ENCODE peak calls at places on chromosomes 11 and 22, in six cellular contexts. A, X, N, H, U and I are unnamed samples.

GRCh38 chr22:40928657-40929056 is 22.5 kb upstream of the RBX1 start:
- DNase-seq in A (peak; percentile 84), H (no peak), N (no peak), U (no peak), X (no peak), I (no peak)

GRCh38 chr11:93234602-93235207 is 36.9 kb upstream of the SLC36A4 start:
- DNase-seq in A (peak; percentile 90), N (peak; percentile 76), U (peak; percentile 84), X (peak; percentile 49), H (peak; percentile 76), I (peak; percentile 71)

GRCh38 chr22:31676700-31677099 is 14.7 kb upstream of the PISD start:
- DNase-seq in A (peak; percentile 95), N (peak; percentile 83), X (peak; percentile 86), U (peak; percentile 99), H (peak; percentile 74), I (peak; percentile 51)

GRCh38 chr11:2691355-2691761 is 8.4 kb downstream of the KCNQ1OT1 start:
- DNase-seq in H (no peak), X (no peak), A (no peak), N (no peak), U (no peak), I (no peak)

GRCh38 chr11:27717377-27717776 is 17.1 kb upstream of the BDNF start:
- DNase-seq in N (peak; percentile 58), A (no peak), X (no peak), U (no peak), H (no peak), I (no peak)

GRCh38 chr11:4576880-4577279 is 4.7 kb upstream of the OR52I2 start:
- DNase-seq in N (no peak), U (no peak), X (no peak), A (no peak), H (no peak), I (no peak)

GRCh38 chr11:6548641-6549040 is 51.6 kb downstream of the DNHD1 start:
- DNase-seq in A (no peak), H (no peak), U (no peak), X (no peak), N (no peak), I (no peak)

GRCh38 chr11:71330996-71331395 is 78.6 kb upstream of the SHANK2 start:
- DNase-seq in A (no peak), H (no peak), X (no peak), U (no peak), N (no peak), I (no peak)

GRCh38 chr11:70885721-70886305 is 366.6 kb downstream of the SHANK2 start:
- DNase-seq in N (peak; percentile 54), H (peak; percentile 11), U (no peak), A (no peak), X (no peak), I (no peak)

GRCh38 chr11:73185680-73186293 is 32.3 kb upstream of the P2RY2 start:
- DNase-seq in A (no peak), H (peak; percentile 69), X (no peak), N (peak; percentile 60), U (peak; percentile 68), I (no peak)

GRCh38 chr11:46446343-46446751 is 54.8 kb upstream of the CHRM4 start:
- DNase-seq in A (peak; percentile 64), H (peak; percentile 52), U (no peak), N (peak; percentile 76), X (no peak), I (no peak)

GRCh38 chr11:2569321-2569721 is 124.5 kb downstream of the KCNQ1 start:
- DNase-seq in H (no peak), X (no peak), A (no peak), U (no peak), N (no peak), I (no peak)

GRCh38 chr22:23938328-23939016 is 22.5 kb downstream of the GSTT2B start:
- DNase-seq in X (no peak), A (no peak), N (no peak), H (no peak), U (no peak), I (no peak)

GRCh38 chr11:3223932-3224729 is 5.5 kb upstream of the MRGPRG start:
- DNase-seq in H (no peak), N (no peak), X (no peak), A (peak; percentile 43), U (no peak), I (no peak)

GRCh38 chr22:42724062-42724461 is 3.4 kb upstream of the A4GALT start:
- DNase-seq in U (no peak), X (no peak), A (no peak), H (no peak), N (no peak), I (no peak)

GRCh38 chr11:102762414-102762813 is 18.0 kb downstream of the MMP10 start:
- DNase-seq in N (peak; percentile 57), X (no peak), U (no peak), A (no peak), H (peak; percentile 62), I (no peak)

GRCh38 chr22:46560696-46561295 is 23.4 kb upstream of the CELSR1 start:
- DNase-seq in U (no peak), N (no peak), X (no peak), H (no peak), A (no peak), I (no peak)

GRCh38 chr22:43356881-43357280 is 13.7 kb upstream of the SCUBE1 start:
- DNase-seq in X (no peak), H (no peak), A (peak; percentile 33), N (no peak), U (no peak), I (no peak)

GRCh38 chr11:86671386-86672006 is 920 bp downstream of the ME3 start:
- DNase-seq in U (peak; percentile 15), H (no peak), A (no peak), N (no peak), X (no peak), I (no peak)

GRCh38 chr11:61851128-61851899 is 23.2 kb downstream of the FADS2 start:
- DNase-seq in U (no peak), N (no peak), A (no peak), H (no peak), X (no peak), I (no peak)

GRCh38 chr22:40466976-40467375 is 96.6 kb downstream of the SGSM3 start:
- DNase-seq in A (no peak), N (no peak), U (no peak), H (no peak), X (no peak), I (no peak)

GRCh38 chr11:132499661-132500060 is 1032.6 kb downstream of the OPCML start:
- DNase-seq in A (no peak), N (no peak), X (no peak), U (no peak), H (no peak), I (no peak)

GRCh38 chr11:80929406-80929805 is 1488.6 kb upstream of the TENM4 start:
- DNase-seq in A (no peak), X (no peak), H (no peak), U (no peak), N (no peak), I (no peak)

GRCh38 chr11:64888761-64889511 is 10.5 kb upstream of the EHD1 start:
- DNase-seq in N (no peak), U (peak; percentile 42), X (no peak), H (no peak), A (peak; percentile 26), I (no peak)

GRCh38 chr11:99015634-99016454 is 4.9 kb upstream of the CNTN5 start:
- DNase-seq in N (peak; percentile 52), H (peak; percentile 51), A (peak; percentile 60), U (no peak), X (no peak), I (peak; percentile 42)
- H3K4me2 ChIP-seq in N (no peak overlapping the region), H (no peak overlapping the region), A (no peak overlapping the region), U (no peak overlapping the region), X (no peak overlapping the region), I (no peak overlapping the region)

GRCh38 chr22:26481112-26481693 is 2.4 kb downstream of the HPS4 start:
- DNase-seq in X (no peak), H (no peak), N (no peak), A (no peak), U (no peak), I (no peak)
- H3K4me3 ChIP-seq in X (no peak overlapping the region), H (no peak overlapping the region), N (no peak overlapping the region), A (no peak overlapping the region), U (no peak overlapping the region), I (no peak overlapping the region)

DNA sequence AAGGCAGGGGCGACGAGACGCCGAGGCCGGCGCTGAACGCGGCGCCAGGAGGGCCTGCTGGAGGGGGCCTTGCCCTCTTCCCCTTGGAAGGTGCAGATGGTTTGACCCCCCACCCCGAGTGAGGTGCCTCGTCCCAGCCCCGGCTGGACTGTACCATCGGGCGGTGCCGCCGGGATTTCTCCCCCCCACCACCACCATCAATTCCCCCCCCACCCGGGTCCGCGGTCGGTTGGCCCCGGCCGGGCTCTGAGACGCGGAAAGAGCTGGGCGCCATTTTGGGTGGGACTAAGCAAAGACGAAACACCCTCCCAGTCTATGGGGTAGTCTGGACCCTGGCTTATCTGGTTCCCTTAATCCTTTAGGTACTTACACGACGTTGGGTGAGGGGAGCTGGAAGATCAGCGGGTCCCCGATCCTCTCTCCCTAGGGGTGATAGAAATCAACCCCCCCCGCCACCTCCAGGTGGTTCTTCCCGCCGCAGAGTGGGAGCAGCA is at the start of gene PRDM10:
- DNase-seq in A (no peak), U (peak; percentile 75), H (peak; percentile 87), X (no peak), N (peak; percentile 94), I (peak; percentile 95)
- H4K8ac ChIP-seq in A (peak within 1 kb of the TSS; percentile 70), U (peak within 1 kb of the TSS; percentile 99), H (peak within 1 kb of the TSS; percentile 100), X (peak within 1 kb of the TSS; percentile 99), N (peak within 1 kb of the TSS; percentile 98), I (peak within 1 kb of the TSS; percentile 92)

GRCh38 chr11:114293201-114293711 is 2.9 kb upstream of the NNMT start:
- DNase-seq in N (no peak), A (no peak), U (no peak), X (no peak), H (no peak), I (no peak)

GRCh38 chr11:114291381-114291780 is 4.8 kb upstream of the NNMT start:
- DNase-seq in H (peak; percentile 66), U (peak; percentile 92), X (no peak), N (peak; percentile 92), A (no peak), I (no peak)

GRCh38 chr11:114289779-114290178 is 6.4 kb upstream of the NNMT start:
- DNase-seq in H (no peak), X (no peak), A (no peak), N (no peak), U (no peak), I (no peak)

GRCh38 chr11:114290503-114291239 is 5.5 kb upstream of the NNMT start:
- DNase-seq in X (no peak), U (no peak), A (no peak), H (no peak), N (peak; percentile 63), I (no peak)

DNA sequence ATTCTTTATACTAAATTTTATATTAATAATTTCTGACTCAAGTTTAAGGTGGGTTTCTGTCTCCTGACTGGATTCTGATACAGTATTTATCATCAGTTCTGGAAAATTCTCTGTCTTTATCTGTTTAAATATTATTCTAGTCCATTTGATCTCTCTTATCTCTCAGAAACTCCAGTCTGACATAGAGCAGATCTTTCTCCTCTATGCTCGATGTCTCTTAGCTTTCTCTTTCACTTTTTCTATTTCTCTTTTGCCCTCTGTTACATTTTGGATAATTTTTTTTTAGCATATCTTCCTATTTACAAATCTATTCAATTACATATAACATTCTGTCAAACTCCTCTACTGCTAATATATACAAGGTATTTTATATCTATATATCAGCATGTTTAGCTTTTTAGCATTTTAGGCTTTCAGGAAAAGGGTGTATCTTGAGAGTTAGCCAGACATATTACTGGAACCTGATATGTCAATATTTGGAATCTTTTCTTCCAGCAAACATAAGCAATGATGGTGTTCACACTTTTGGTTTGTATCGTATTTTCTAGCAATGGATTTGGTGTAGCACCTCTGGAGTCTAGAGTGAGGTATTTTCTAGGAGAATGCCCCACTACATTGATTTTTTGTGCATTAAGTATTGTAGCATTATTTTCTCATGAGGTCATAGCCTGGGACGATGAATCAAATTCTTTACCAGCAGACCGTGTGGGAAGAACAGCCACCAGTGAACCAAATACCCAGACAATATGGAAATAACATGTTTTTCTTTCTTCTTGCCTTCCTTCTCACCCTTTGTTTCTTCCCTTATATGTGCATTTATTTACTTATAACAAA is 4.1 kb upstream of the NNMT start:
- DNase-seq in U (peak; percentile 42), X (no peak), A (no peak), H (peak; percentile 85), N (peak; percentile 86), I (no peak)
- H3K4me2 ChIP-seq in U (no peak overlapping the region), X (no peak overlapping the region), A (no peak overlapping the region), H (peak overlapping the region; percentile 91), N (no peak overlapping the region), I (no peak overlapping the region)